ENCODE peak calls at places on chromosome 1, in eight cellular contexts. S, W, I, A, X, L, G and Q are unnamed samples.

GRCh38 chr1:30818568-30819243 is 61.1 kb upstream of the LAPTM5 start:
- DNase-seq in S (no peak), W (peak), I (peak), A (peak), X (peak), L (no peak), G (peak), Q (no peak)

GRCh38 chr1:236895665-236896387 is 100.7 kb downstream of the MTR start:
- DNase-seq in S (no peak), W (no peak), I (no peak), A (no peak), X (no peak), L (no peak), G (no peak), Q (no peak)

GRCh38 chr1:101310484-101310883 is 73.7 kb downstream of the S1PR1 start:
- DNase-seq in S (no peak), W (no peak), I (no peak), A (no peak), X (no peak), L (no peak), G (no peak), Q (no peak)

GRCh38 chr1:24102966-24103365 is 9.0 kb downstream of the MYOM3 start:
- DNase-seq in S (no peak), W (no peak), I (no peak), A (peak), X (no peak), L (peak), G (no peak), Q (peak)

GRCh38 chr1:111139956-111140679 is at the start of the genes CEPT1 and DRAM2:
- DNase-seq in S (peak), W (peak), I (peak), A (peak), X (peak), L (peak), G (peak), Q (peak)

GRCh38 chr1:5660141-5660935 is 331.9 kb downstream of the NPHP4 start:
- DNase-seq in S (no peak), W (no peak), I (no peak), A (no peak), X (no peak), L (peak), G (no peak), Q (no peak)

GRCh38 chr1:225919906-225920305 is 4.1 kb downstream of the PYCR2 start:
- DNase-seq in S (no peak), W (peak), I (peak), A (peak), X (peak), L (peak), G (no peak), Q (no peak)

GRCh38 chr1:58727363-58727762 is 27.5 kb upstream of the MYSM1 start:
- DNase-seq in S (no peak), W (peak), I (no peak), A (no peak), X (peak), L (no peak), G (no peak), Q (no peak)

GRCh38 chr1:156247460-156248322 is at the start of gene PAQR6:
- DNase-seq in S (no peak), W (no peak), I (peak), A (no peak), X (no peak), L (peak), G (peak), Q (no peak)

GRCh38 chr1:26378879-26379251 is 6.3 kb upstream of the ZNF683 start:
- DNase-seq in S (no peak), W (no peak), I (no peak), A (no peak), X (no peak), L (no peak), G (no peak), Q (no peak)

GRCh38 chr1:26373789-26374188 is 1.2 kb upstream of the ZNF683 start:
- DNase-seq in S (no peak), W (peak), I (no peak), A (no peak), X (no peak), L (no peak), G (no peak), Q (no peak)

GRCh38 chr1:26375081-26375480 is 2.5 kb upstream of the ZNF683 start:
- DNase-seq in S (no peak), W (peak), I (no peak), A (no peak), X (no peak), L (no peak), G (no peak), Q (no peak)

GRCh38 chr1:26376050-26376449 is 3.5 kb upstream of the ZNF683 start:
- DNase-seq in S (no peak), W (no peak), I (no peak), A (no peak), X (no peak), L (no peak), G (no peak), Q (no peak)

DNA sequence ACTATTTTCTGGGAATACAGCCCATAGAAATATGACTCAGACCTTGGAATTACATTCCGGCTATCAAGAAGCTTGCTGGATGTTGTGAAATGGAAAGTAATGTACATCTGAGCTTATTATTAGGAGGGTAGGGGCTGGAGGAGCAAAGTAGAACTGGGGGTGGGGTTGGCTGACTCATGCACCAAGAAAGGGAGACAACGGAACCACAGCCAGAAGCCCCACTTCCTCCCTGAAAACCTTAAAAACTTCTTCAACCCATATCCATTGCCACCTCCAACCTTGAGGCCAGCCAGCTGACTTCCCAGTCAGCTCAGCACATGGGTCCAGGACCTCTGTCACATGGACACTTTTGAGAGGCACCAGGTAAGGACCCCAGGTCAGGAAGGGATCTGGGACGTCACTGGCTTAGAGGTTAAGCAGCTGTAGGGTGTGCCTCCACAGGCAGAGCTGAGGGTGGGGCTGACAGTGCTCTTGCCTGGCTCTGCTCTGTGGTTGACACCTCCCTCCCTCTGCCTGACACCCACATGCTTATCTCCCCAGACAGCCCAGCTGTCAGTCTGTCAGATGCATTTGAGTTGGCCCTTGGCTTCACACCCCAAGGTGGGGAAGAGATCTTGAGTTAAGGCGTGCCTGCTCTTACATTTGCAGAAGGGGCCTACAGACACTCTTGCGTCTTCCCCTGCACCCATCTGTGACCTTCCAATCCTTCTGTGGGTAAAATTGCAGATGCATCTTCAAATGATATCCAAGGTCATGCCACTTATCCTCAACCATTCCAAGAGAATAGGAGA is 5.7 kb upstream of the ZNF683 start:
- DNase-seq in S (no peak), W (peak), I (peak), A (peak), X (peak), L (no peak), G (no peak), Q (no peak)
- H3K27ac ChIP-seq in S (no peak), W (peak), I (no peak), A (no peak), X (peak), L (no peak), G (no peak), Q (no peak)

GRCh38 chr1:185249563-185249962 is 67.5 kb downstream of the IVNS1ABP start:
- DNase-seq in S (no peak), W (no peak), I (no peak), A (no peak), X (no peak), L (no peak), G (no peak), Q (no peak)
- TF ChIP-seq CTCF in S (no peak), W (no peak), I (no peak), A (no peak), X (no peak), L (no peak), G (no peak), Q (no peak)

GRCh38 chr1:102365074-102365473 is 368.3 kb upstream of the OLFM3 start:
- DNase-seq in S (no peak), W (no peak), I (no peak), A (no peak), X (no peak), L (no peak), G (peak), Q (no peak)
- H3K27ac ChIP-seq in S (no peak), W (no peak), I (no peak), A (no peak), X (no peak), L (no peak), G (no peak), Q (no peak)

DNA sequence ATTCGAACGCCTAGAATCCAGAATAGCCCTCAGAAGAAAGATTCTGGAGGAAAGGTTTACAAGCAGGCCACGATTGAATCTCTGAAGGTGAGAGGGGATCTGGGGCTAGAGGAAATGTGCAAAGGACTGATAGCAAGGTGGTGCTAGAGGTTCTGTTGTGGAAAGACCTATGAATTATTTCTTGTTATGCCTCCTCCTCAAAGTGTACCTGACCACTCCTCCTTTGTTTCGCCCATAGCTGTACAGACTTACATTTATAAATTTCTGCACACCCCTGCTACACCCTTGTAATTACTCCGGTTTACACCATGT is 986 bp downstream of the TCEANC2 start:
- DNase-seq in S (no peak), W (no peak), I (no peak), A (no peak), X (no peak), L (no peak), G (no peak), Q (no peak)
- TF ChIP-seq CTCF in S (no peak), W (no peak), I (no peak), A (no peak), X (no peak), L (no peak), G (no peak), Q (no peak)

GRCh38 chr1:7048395-7048794 is 263.1 kb downstream of the CAMTA1 start:
- DNase-seq in S (no peak), W (no peak), I (no peak), A (no peak), X (no peak), L (no peak), G (no peak), Q (no peak)

GRCh38 chr1:7045897-7046296 is 260.6 kb downstream of the CAMTA1 start:
- DNase-seq in S (no peak), W (no peak), I (no peak), A (no peak), X (no peak), L (no peak), G (no peak), Q (no peak)

GRCh38 chr1:7047866-7048265 is 262.6 kb downstream of the CAMTA1 start:
- DNase-seq in S (no peak), W (peak), I (no peak), A (no peak), X (no peak), L (no peak), G (no peak), Q (no peak)

GRCh38 chr1:7046314-7046713 is 261.1 kb downstream of the CAMTA1 start:
- DNase-seq in S (no peak), W (peak), I (peak), A (no peak), X (peak), L (peak), G (peak), Q (no peak)

GRCh38 chr1:7046891-7047290 is 261.6 kb downstream of the CAMTA1 start:
- DNase-seq in S (no peak), W (peak), I (no peak), A (no peak), X (peak), L (no peak), G (no peak), Q (no peak)
- H3K27ac ChIP-seq in S (no peak), W (no peak), I (no peak), A (no peak), X (no peak), L (no peak), G (no peak), Q (no peak)

DNA sequence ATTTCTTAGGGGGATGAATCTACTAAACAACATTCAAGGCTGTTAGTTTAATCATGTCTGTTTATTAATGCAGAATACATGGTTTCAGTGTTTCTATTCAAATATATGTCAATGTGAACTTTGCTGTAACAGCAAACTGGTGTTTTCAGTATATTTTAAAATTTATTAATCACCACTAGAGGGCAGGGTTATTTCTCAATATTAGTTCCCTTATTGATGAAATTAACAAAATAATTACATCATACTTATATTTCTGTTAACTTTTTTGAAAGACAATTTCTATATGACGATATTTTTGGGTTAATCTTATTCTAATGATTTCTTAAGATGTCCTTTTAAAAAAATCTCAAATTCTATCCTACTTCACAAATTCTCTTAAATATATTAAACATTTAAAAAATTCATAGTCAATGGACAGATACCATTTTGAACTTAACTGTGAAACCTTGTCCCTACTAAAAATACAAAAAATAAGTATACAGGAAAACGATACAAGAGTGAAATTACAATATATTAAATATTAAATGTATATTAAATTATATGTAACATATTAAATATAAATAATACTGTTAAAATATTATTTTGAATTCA is 1034.1 kb upstream of the PRMT6 start:
- DNase-seq in S (no peak), W (peak), I (no peak), A (no peak), X (no peak), L (no peak), G (no peak), Q (no peak)
- TF ChIP-seq CTCF in S (no peak), W (no peak), I (no peak), A (no peak), X (peak), L (peak), G (peak), Q (no peak)

GRCh38 chr1:212218911-212219310 is 66.3 kb upstream of the PPP2R5A start:
- DNase-seq in S (no peak), W (peak), I (no peak), A (no peak), X (peak), L (no peak), G (no peak), Q (no peak)
- H3K27ac ChIP-seq in S (peak), W (no peak), I (no peak), A (no peak), X (peak), L (no peak), G (no peak), Q (no peak)

DNA sequence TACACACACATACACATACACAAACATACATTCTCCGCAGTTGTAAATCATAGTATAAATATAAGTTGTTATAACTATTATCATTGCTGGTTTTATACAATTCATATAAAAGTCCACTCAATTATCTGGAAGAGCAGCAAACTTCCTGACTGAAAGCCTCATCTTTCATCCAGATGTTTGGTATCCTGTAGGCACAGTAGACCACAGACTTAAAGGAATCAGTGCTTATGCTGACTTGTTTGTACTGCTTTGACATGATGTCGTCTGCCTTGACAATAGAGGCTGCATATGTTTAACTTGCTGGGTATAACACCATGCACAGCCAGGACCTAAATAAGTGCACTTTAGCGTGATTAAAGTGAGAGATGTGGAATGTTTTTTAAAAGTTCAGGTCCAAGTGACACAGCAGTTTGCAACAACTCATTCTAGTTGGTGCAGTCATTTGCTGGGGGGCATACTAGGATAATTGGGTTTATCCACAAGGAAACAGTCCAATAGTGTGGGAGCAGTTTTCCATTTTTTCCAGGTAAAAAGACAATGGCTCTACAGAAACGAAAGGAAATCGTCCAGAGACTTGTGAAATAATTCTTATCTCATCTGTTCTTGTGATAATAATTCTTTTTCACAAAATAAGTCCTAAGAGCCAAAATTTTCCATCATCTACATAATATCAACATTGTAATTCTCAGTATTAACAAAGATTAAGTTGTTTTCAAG is 110.3 kb upstream of the TSPAN2 start:
- DNase-seq in S (no peak), W (no peak), I (no peak), A (no peak), X (peak), L (no peak), G (no peak), Q (no peak)
- TF ChIP-seq CTCF in S (no peak), W (no peak), I (no peak), A (no peak), X (no peak), L (no peak), G (no peak), Q (no peak)

GRCh38 chr1:232844791-232845190 is 39.6 kb downstream of the MAP10 start:
- DNase-seq in S (no peak), W (peak), I (no peak), A (no peak), X (peak), L (no peak), G (no peak), Q (no peak)
- H3K27ac ChIP-seq in S (no peak), W (no peak), I (no peak), A (no peak), X (no peak), L (no peak), G (no peak), Q (no peak)